ENCODE peak calls at places on chromosome 10, in five cellular contexts. F, Y, O, R and M are unnamed samples.

GRCh38 chr10:7565871-7566270 is 100.9 kb downstream of the ITIH5 start:
- DNase-seq in F (no peak), Y (no peak), O (no peak), R (no peak), M (no peak)

GRCh38 chr10:85786401-85786899 is 580.1 kb downstream of the GRID1 start:
- DNase-seq in F (no peak), Y (peak), O (no peak), R (no peak), M (no peak)

GRCh38 chr10:46329690-46330016 is 42.9 kb downstream of the ANTXRL start:
- DNase-seq in F (no peak), Y (no peak), O (no peak), R (no peak), M (no peak)

GRCh38 chr10:63197304-63198092 is 64.4 kb downstream of the NRBF2 start:
- DNase-seq in F (no peak), Y (no peak), O (no peak), R (no peak), M (no peak)

GRCh38 chr10:52525761-52526160 is 211.7 kb downstream of the DKK1 start:
- DNase-seq in F (no peak), Y (no peak), O (no peak), R (no peak), M (no peak)

GRCh38 chr10:61404771-61405170 is 48.4 kb downstream of the TMEM26 start:
- DNase-seq in F (no peak), Y (no peak), O (no peak), R (no peak), M (no peak)

GRCh38 chr10:78902815-78903214 is 166.0 kb upstream of the ZMIZ1 start:
- DNase-seq in F (no peak), Y (peak), O (peak), R (no peak), M (no peak)

GRCh38 chr10:116944911-116945310 is 60.1 kb downstream of the SHTN1 start:
- DNase-seq in F (no peak), Y (no peak), O (no peak), R (no peak), M (no peak)